ENCODE peak calls at places on chromosomes 4 and X, in six cellular contexts. One of them, this sample, is unnamed.
A peak's percentile ranks its signal among the peaks of the same experiment; 100 is the strongest.

GRCh38 chr4:100087743-100088142 is 102.5 kb downstream of the DDIT4L start:
- DNase-seq in OCI-LY7: no peak
- DNase-seq in fibroblast of lung: no peak
- DNase-seq in mesendoderm: no peak
- DNase-seq in hepatocyte: no peak
- DNase-seq in GM23248: peak; percentile 53
- DNase-seq in this sample: no peak

GRCh38 chr4:5370286-5370685 is 319.0 kb downstream of the STK32B start:
- DNase-seq in OCI-LY7: no peak
- DNase-seq in fibroblast of lung: peak; percentile 67
- DNase-seq in mesendoderm: no peak
- DNase-seq in hepatocyte: no peak
- DNase-seq in GM23248: peak; percentile 80
- DNase-seq in this sample: peak; percentile 27

GRCh38 chr4:97395980-97396562 is 747.2 kb downstream of the STPG2 start:
- DNase-seq in OCI-LY7: no peak
- DNase-seq in fibroblast of lung: no peak
- DNase-seq in mesendoderm: no peak
- DNase-seq in hepatocyte: no peak
- DNase-seq in GM23248: no peak
- DNase-seq in this sample: no peak

GRCh38 chr4:75745192-75745591 is 20.8 kb downstream of the USO1 start:
- DNase-seq in OCI-LY7: no peak
- DNase-seq in fibroblast of lung: peak; percentile 59
- DNase-seq in mesendoderm: no peak
- DNase-seq in hepatocyte: peak; percentile 40
- DNase-seq in GM23248: peak; percentile 87
- DNase-seq in this sample: no peak

GRCh38 chr4:113073614-113074013 is 24.2 kb downstream of the ANK2 start:
- DNase-seq in OCI-LY7: no peak
- DNase-seq in fibroblast of lung: no peak
- DNase-seq in mesendoderm: no peak
- DNase-seq in hepatocyte: no peak
- DNase-seq in GM23248: no peak
- DNase-seq in this sample: no peak

GRCh38 chr4:94803181-94803580 is 45.4 kb downstream of the BMPR1B start:
- DNase-seq in OCI-LY7: no peak
- DNase-seq in fibroblast of lung: peak; percentile 65
- DNase-seq in mesendoderm: no peak
- DNase-seq in hepatocyte: no peak
- DNase-seq in GM23248: peak; percentile 3
- DNase-seq in this sample: no peak

GRCh38 chr4:105060628-105061027 is 86.0 kb upstream of the TET2 start:
- DNase-seq in OCI-LY7: no peak
- DNase-seq in fibroblast of lung: peak; percentile 82
- DNase-seq in mesendoderm: peak; percentile 12
- DNase-seq in hepatocyte: no peak
- DNase-seq in GM23248: no peak
- DNase-seq in this sample: peak; percentile 58

GRCh38 chr4:118865091-118865708 is 23.5 kb upstream of the SYNPO2 start:
- DNase-seq in OCI-LY7: peak; percentile 38
- DNase-seq in fibroblast of lung: peak; percentile 66
- DNase-seq in mesendoderm: peak; percentile 89
- DNase-seq in hepatocyte: peak; percentile 78
- DNase-seq in GM23248: peak; percentile 71
- DNase-seq in this sample: peak; percentile 83

GRCh38 chr4:134189949-134190348 is 11.6 kb downstream of the PABPC4L start:
- DNase-seq in OCI-LY7: no peak
- DNase-seq in fibroblast of lung: no peak
- DNase-seq in mesendoderm: no peak
- DNase-seq in hepatocyte: no peak
- DNase-seq in GM23248: no peak
- DNase-seq in this sample: no peak

GRCh38 chr4:106409901-106410889 is 41.6 kb upstream of the GIMD1 start:
- DNase-seq in OCI-LY7: no peak
- DNase-seq in fibroblast of lung: peak; percentile 3
- DNase-seq in mesendoderm: peak; percentile 65
- DNase-seq in hepatocyte: no peak
- DNase-seq in GM23248: no peak
- DNase-seq in this sample: no peak

GRCh38 chrX:10111364-10112148 is 45.2 kb upstream of the CLCN4 start:
- DNase-seq in OCI-LY7: peak; percentile 89
- DNase-seq in fibroblast of lung: no peak
- DNase-seq in mesendoderm: no peak
- DNase-seq in hepatocyte: no peak
- DNase-seq in GM23248: peak; percentile 42
- DNase-seq in this sample: no peak

GRCh38 chr4:100938698-100939097 is 408.6 kb downstream of the PPP3CA start:
- DNase-seq in OCI-LY7: no peak
- DNase-seq in fibroblast of lung: no peak
- DNase-seq in mesendoderm: peak; percentile 6
- DNase-seq in hepatocyte: no peak
- DNase-seq in GM23248: no peak
- DNase-seq in this sample: no peak

GRCh38 chr4:64402684-64403083 is 6.6 kb downstream of the TECRL start:
- DNase-seq in OCI-LY7: no peak
- DNase-seq in fibroblast of lung: no peak
- DNase-seq in mesendoderm: peak; percentile 80
- DNase-seq in hepatocyte: no peak
- DNase-seq in GM23248: no peak
- DNase-seq in this sample: no peak

GRCh38 chrX:150616863-150617198 is 48.4 kb downstream of the MTM1 start:
- DNase-seq in OCI-LY7: no peak
- DNase-seq in fibroblast of lung: peak; percentile 73
- DNase-seq in mesendoderm: no peak
- DNase-seq in hepatocyte: no peak
- DNase-seq in GM23248: peak; percentile 5
- DNase-seq in this sample: no peak

GRCh38 chrX:150363561-150364346 is 637 bp downstream of the MAMLD1 start:
- DNase-seq in OCI-LY7: no peak
- DNase-seq in fibroblast of lung: peak; percentile 43
- DNase-seq in mesendoderm: peak; percentile 34
- DNase-seq in hepatocyte: peak; percentile 55
- DNase-seq in GM23248: peak; percentile 76
- DNase-seq in this sample: peak; percentile 73

GRCh38 chr4:153207561-153207960 is 3.3 kb downstream of the TRIM2 start:
- DNase-seq in OCI-LY7: no peak
- DNase-seq in fibroblast of lung: no peak
- DNase-seq in mesendoderm: peak; percentile 63
- DNase-seq in hepatocyte: peak; percentile 67
- DNase-seq in GM23248: peak; percentile 33
- DNase-seq in this sample: no peak

GRCh38 chr4:71198958-71199357 is 139.9 kb upstream of the SLC4A4 start:
- DNase-seq in OCI-LY7: no peak
- DNase-seq in fibroblast of lung: no peak
- DNase-seq in mesendoderm: no peak
- DNase-seq in hepatocyte: peak; percentile 42
- DNase-seq in GM23248: no peak
- DNase-seq in this sample: no peak

GRCh38 chr4:7959066-7959465 is 19.4 kb upstream of the AFAP1 start:
- DNase-seq in OCI-LY7: no peak
- DNase-seq in fibroblast of lung: no peak
- DNase-seq in mesendoderm: no peak
- DNase-seq in hepatocyte: no peak
- DNase-seq in GM23248: no peak
- DNase-seq in this sample: no peak

GRCh38 chr4:98468744-98469143 is 189.7 kb downstream of the TSPAN5 start:
- DNase-seq in OCI-LY7: no peak
- DNase-seq in fibroblast of lung: peak; percentile 85
- DNase-seq in mesendoderm: no peak
- DNase-seq in hepatocyte: no peak
- DNase-seq in GM23248: peak; percentile 84
- DNase-seq in this sample: no peak

GRCh38 chr4:55180980-55181379 is 55.6 kb upstream of the KDR start:
- DNase-seq in OCI-LY7: no peak
- DNase-seq in fibroblast of lung: peak; percentile 52
- DNase-seq in mesendoderm: peak; percentile 61
- DNase-seq in hepatocyte: no peak
- DNase-seq in GM23248: no peak
- DNase-seq in this sample: no peak

GRCh38 chr4:41693629-41694028 is 54.9 kb downstream of the PHOX2B start:
- DNase-seq in OCI-LY7: peak; percentile 35
- DNase-seq in fibroblast of lung: peak; percentile 17
- DNase-seq in mesendoderm: peak; percentile 45
- DNase-seq in hepatocyte: peak; percentile 52
- DNase-seq in GM23248: peak; percentile 56
- DNase-seq in this sample: peak; percentile 71

GRCh38 chrX:39564751-39565150 is 533.0 kb downstream of the BCOR start:
- DNase-seq in OCI-LY7: no peak
- DNase-seq in fibroblast of lung: no peak
- DNase-seq in mesendoderm: peak; percentile 26
- DNase-seq in hepatocyte: no peak
- DNase-seq in GM23248: no peak
- DNase-seq in this sample: no peak

GRCh38 chr4:64353904-64354303 is 55.3 kb downstream of the TECRL start:
- DNase-seq in OCI-LY7: no peak
- DNase-seq in fibroblast of lung: no peak
- DNase-seq in mesendoderm: no peak
- DNase-seq in hepatocyte: no peak
- DNase-seq in GM23248: no peak
- DNase-seq in this sample: no peak

GRCh38 chrX:115393271-115393670 is 103.8 kb downstream of the LUZP4 start:
- DNase-seq in OCI-LY7: no peak
- DNase-seq in fibroblast of lung: peak; percentile 93
- DNase-seq in mesendoderm: no peak
- DNase-seq in hepatocyte: peak; percentile 24
- DNase-seq in GM23248: peak; percentile 52
- DNase-seq in this sample: no peak

GRCh38 chrX:17692709-17693346 is 44.5 kb upstream of the SCML1 start:
- DNase-seq in OCI-LY7: no peak
- DNase-seq in fibroblast of lung: peak; percentile 74
- DNase-seq in mesendoderm: peak; percentile 59
- DNase-seq in hepatocyte: no peak
- DNase-seq in GM23248: peak; percentile 40
- DNase-seq in this sample: no peak

DNA sequence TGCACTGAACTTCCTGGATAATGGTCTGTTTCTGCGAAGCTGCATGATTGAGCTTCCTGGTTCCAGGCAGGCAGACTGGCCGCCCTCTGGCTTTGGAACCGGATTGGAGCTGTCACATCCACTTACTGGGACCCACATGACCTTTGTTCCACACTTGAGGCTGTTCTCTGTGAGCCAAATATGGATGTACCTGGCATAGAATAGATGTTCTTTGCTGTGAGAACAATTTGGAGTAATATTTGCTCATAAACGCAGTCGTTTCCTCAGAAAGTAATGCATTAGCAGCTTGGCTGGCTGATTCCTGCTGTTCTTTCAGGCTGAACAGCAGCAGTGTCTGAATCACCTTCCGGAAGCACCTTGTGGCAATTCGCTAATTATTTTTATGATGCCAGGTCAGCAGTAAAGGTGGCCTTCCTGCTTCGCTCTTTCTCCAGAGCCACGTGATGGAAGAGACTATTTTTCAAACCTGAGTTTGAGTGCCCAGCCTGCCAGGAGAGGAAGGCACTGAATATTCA is 78.1 kb upstream of the BOD1L1 start:
- DNase-seq in OCI-LY7: no peak
- DNase-seq in fibroblast of lung: no peak
- DNase-seq in mesendoderm: peak; percentile 0
- DNase-seq in hepatocyte: peak; percentile 38
- DNase-seq in GM23248: peak; percentile 26
- DNase-seq in this sample: no peak
- H3K79me2 ChIP-seq in OCI-LY7: no peaks in the 10 kb centered on the region
- H3K79me2 ChIP-seq in fibroblast of lung: no peaks in the 10 kb centered on the region
- H3K79me2 ChIP-seq in mesendoderm: no peaks in the 10 kb centered on the region
- H3K79me2 ChIP-seq in hepatocyte: no peaks in the 10 kb centered on the region
- H3K79me2 ChIP-seq in GM23248: no peaks in the 10 kb centered on the region
- H3K79me2 ChIP-seq in this sample: no peaks in the 10 kb centered on the region

GRCh38 chrX:45761920-45762319 is 561.2 kb upstream of the DIPK2B start:
- DNase-seq in OCI-LY7: no peak
- DNase-seq in fibroblast of lung: no peak
- DNase-seq in mesendoderm: no peak
- DNase-seq in hepatocyte: no peak
- DNase-seq in GM23248: no peak
- DNase-seq in this sample: no peak
- H3K79me2 ChIP-seq in OCI-LY7: no peaks in the 10 kb centered on the region
- H3K79me2 ChIP-seq in fibroblast of lung: peaks cover 98% of the 10 kb centered on the region
- H3K79me2 ChIP-seq in mesendoderm: peaks cover 5% of the 10 kb centered on the region
- H3K79me2 ChIP-seq in hepatocyte: peaks cover 60% of the 10 kb centered on the region
- H3K79me2 ChIP-seq in GM23248: peaks cover 99% of the 10 kb centered on the region
- H3K79me2 ChIP-seq in this sample: no peaks in the 10 kb centered on the region

DNA sequence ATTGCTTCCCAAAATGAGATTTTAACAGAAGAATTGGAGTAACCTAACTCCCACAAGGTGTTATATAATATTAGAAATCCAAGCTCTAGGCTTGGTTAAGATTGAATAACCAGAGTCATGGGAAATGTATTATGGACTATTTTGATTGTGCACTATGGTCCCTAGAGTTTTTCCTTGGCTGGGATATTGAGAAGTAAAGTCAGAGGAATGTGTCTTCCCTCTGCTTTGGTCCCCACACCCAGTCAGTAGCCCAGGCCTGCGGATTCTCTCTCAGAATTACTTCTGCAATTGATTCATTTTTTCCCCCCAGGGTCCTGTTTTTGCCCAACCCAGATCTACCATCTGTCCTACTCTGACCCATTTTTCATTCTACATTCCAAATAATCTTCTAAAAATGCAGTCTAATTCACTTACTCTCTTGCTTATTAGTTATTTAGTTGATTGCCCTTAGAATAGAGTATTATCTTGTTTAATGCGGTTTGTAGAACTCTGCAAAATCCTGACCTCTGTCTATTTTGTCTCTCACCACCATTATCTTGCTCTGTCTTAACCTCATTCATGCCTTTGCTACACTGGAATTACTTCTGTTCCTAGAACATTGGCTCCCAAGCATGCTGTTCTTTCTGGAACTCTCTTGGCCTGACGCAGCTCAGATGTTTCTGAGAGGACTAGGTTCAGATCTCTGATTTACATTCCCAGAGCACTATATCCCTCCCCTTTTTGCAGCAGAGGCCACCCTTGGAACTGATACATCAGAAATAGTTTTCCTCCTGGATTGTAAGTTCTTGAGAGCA is 23.6 kb downstream of the GUCY1A1 start:
- DNase-seq in OCI-LY7: no peak
- DNase-seq in fibroblast of lung: no peak
- DNase-seq in mesendoderm: no peak
- DNase-seq in hepatocyte: no peak
- DNase-seq in GM23248: no peak
- DNase-seq in this sample: peak; percentile 61
- H3K79me2 ChIP-seq in OCI-LY7: no peaks in the 10 kb centered on the region
- H3K79me2 ChIP-seq in fibroblast of lung: no peaks in the 10 kb centered on the region
- H3K79me2 ChIP-seq in mesendoderm: no peaks in the 10 kb centered on the region
- H3K79me2 ChIP-seq in hepatocyte: peaks cover 37% of the 10 kb centered on the region
- H3K79me2 ChIP-seq in GM23248: no peaks in the 10 kb centered on the region
- H3K79me2 ChIP-seq in this sample: no peaks in the 10 kb centered on the region

GRCh38 chrX:21408776-21409175 is 34.6 kb downstream of the CNKSR2 start:
- DNase-seq in OCI-LY7: no peak
- DNase-seq in fibroblast of lung: peak; percentile 18
- DNase-seq in mesendoderm: no peak
- DNase-seq in hepatocyte: no peak
- DNase-seq in GM23248: peak; percentile 10
- DNase-seq in this sample: no peak

GRCh38 chrX:21408324-21408723 is 34.1 kb downstream of the CNKSR2 start:
- DNase-seq in OCI-LY7: no peak
- DNase-seq in fibroblast of lung: no peak
- DNase-seq in mesendoderm: no peak
- DNase-seq in hepatocyte: no peak
- DNase-seq in GM23248: no peak
- DNase-seq in this sample: no peak

GRCh38 chrX:21412883-21413282 is 38.7 kb downstream of the CNKSR2 start:
- DNase-seq in OCI-LY7: no peak
- DNase-seq in fibroblast of lung: peak; percentile 78
- DNase-seq in mesendoderm: no peak
- DNase-seq in hepatocyte: no peak
- DNase-seq in GM23248: peak; percentile 75
- DNase-seq in this sample: no peak

GRCh38 chrX:21412029-21412428 is 37.8 kb downstream of the CNKSR2 start:
- DNase-seq in OCI-LY7: no peak
- DNase-seq in fibroblast of lung: peak; percentile 48
- DNase-seq in mesendoderm: no peak
- DNase-seq in hepatocyte: no peak
- DNase-seq in GM23248: peak; percentile 10
- DNase-seq in this sample: no peak
- H3K79me2 ChIP-seq in OCI-LY7: no peaks in the 10 kb centered on the region
- H3K79me2 ChIP-seq in fibroblast of lung: no peaks in the 10 kb centered on the region
- H3K79me2 ChIP-seq in mesendoderm: no peaks in the 10 kb centered on the region
- H3K79me2 ChIP-seq in hepatocyte: no peaks in the 10 kb centered on the region
- H3K79me2 ChIP-seq in GM23248: no peaks in the 10 kb centered on the region
- H3K79me2 ChIP-seq in this sample: no peaks in the 10 kb centered on the region